ENCODE peak calls at places on chromosomes 13 and 19, in five cellular contexts. A is uterus; R is CD4-positive, CD25-positive, alpha-beta regulatory T cell; O is K562; H is ascending aorta. N is an unnamed sample.

GRCh38 chr13:20118268-20119140 is 42.3 kb downstream of the GJA3 start:
- DNase-seq in H (peak; percentile 74), A (peak; percentile 48), R (peak; percentile 47), O (peak; percentile 85), N (no peak)

GRCh38 chr13:27338816-27339215 is 68.2 kb downstream of the RASL11A start:
- DNase-seq in A (no peak), H (no peak), O (peak; percentile 24), R (peak; percentile 21), N (no peak)

GRCh38 chr19:10021446-10021845 is 8.2 kb downstream of the RDH8 start:
- DNase-seq in O (no peak), A (no peak), R (no peak), H (no peak), N (no peak)

GRCh38 chr19:42465827-42466280 is 23.1 kb upstream of the CXCL17 start:
- DNase-seq in O (no peak), H (no peak), A (no peak), R (no peak), N (no peak)

GRCh38 chr19:422213-422916 is 13.4 kb upstream of the C2CD4C start:
- DNase-seq in A (no peak), O (no peak), H (no peak), R (no peak), N (no peak)

GRCh38 chr13:106919638-106920037 is 351.7 kb upstream of the ARGLU1 start:
- DNase-seq in R (no peak), A (peak; percentile 55), H (peak; percentile 72), O (no peak), N (peak; percentile 11)

GRCh38 chr13:110269509-110270185 is 37.3 kb downstream of the COL4A1 start:
- DNase-seq in R (no peak), O (no peak), A (peak; percentile 12), H (peak; percentile 47), N (no peak)

GRCh38 chr19:18167975-18168645 is 5.5 kb upstream of the IFI30 start:
- DNase-seq in O (peak; percentile 80), A (no peak), R (peak; percentile 64), H (no peak), N (peak; percentile 35)

GRCh38 chr13:98195054-98195791 is 18.2 kb upstream of the RNF113B start:
- DNase-seq in H (no peak), A (no peak), R (no peak), O (no peak), N (no peak)

GRCh38 chr13:37700887-37701286 is 102.3 kb upstream of the POSTN start:
- DNase-seq in R (no peak), H (no peak), A (no peak), O (no peak), N (no peak)

GRCh38 chr13:51221674-51222509 is at the start of gene FAM124A:
- DNase-seq in R (peak; percentile 45), A (peak; percentile 26), O (peak; percentile 67), H (peak; percentile 67), N (no peak)

GRCh38 chr19:13505761-13506549 is at the start of gene CACNA1A:
- DNase-seq in R (peak; percentile 3), A (no peak), O (peak; percentile 38), H (no peak), N (no peak)

GRCh38 chr13:94050039-94050438 is 429.4 kb downstream of the DCT start:
- DNase-seq in O (no peak), A (no peak), R (no peak), H (no peak), N (no peak)

GRCh38 chr19:7202888-7203287 is 91.3 kb downstream of the INSR start:
- DNase-seq in H (no peak), O (no peak), A (no peak), R (no peak), N (no peak)

GRCh38 chr13:92804346-92804745 is 422.3 kb upstream of the GPC6 start:
- DNase-seq in A (no peak), H (no peak), R (no peak), O (no peak), N (no peak)

GRCh38 chr13:24038846-24039330 is 121.6 kb upstream of the SPATA13 start:
- DNase-seq in O (no peak), R (no peak), H (no peak), A (no peak), N (no peak)

GRCh38 chr19:2280633-2281264 is 1.2 kb downstream of the PEAK3 start:
- DNase-seq in H (no peak), O (no peak), R (no peak), A (no peak), N (no peak)

GRCh38 chr19:31263317-31263716 is 85.9 kb downstream of the TSHZ3 start:
- DNase-seq in O (no peak), A (peak; percentile 28), H (no peak), R (no peak), N (peak; percentile 41)

GRCh38 chr19:40464059-40465024 is 1.2 kb downstream of the BLVRB start:
- DNase-seq in O (peak; percentile 55), A (peak; percentile 89), R (peak; percentile 66), H (peak; percentile 95), N (peak; percentile 77)

GRCh38 chr19:40466219-40467006 is at the start of gene SPTBN4:
- DNase-seq in R (no peak), H (no peak), A (peak; percentile 40), O (no peak), N (no peak)

GRCh38 chr19:40465781-40466218 is 255 bp upstream of the BLVRB start:
- DNase-seq in A (peak; percentile 99), O (peak; percentile 98), H (peak; percentile 100), R (peak; percentile 100), N (peak; percentile 99)

GRCh38 chr19:40467007-40467565 is 285 bp downstream of the SPTBN4 start:
- DNase-seq in R (no peak), O (peak; percentile 14), A (peak; percentile 26), H (no peak), N (no peak)

GRCh38 chr19:40465025-40465780 is at the start of gene BLVRB:
- DNase-seq in R (peak; percentile 48), O (no peak), A (no peak), H (no peak), N (no peak)
- H3K4me1 ChIP-seq in R (peaks cover 28% of the 10 kb centered on the region), O (peaks cover 23% of the 10 kb centered on the region), A (no peaks in the 10 kb centered on the region), H (peaks cover 5% of the 10 kb centered on the region), N (peaks cover 26% of the 10 kb centered on the region)

GRCh38 chr19:46299004-46299509 is 2.2 kb downstream of the HIF3A start:
- DNase-seq in R (no peak), H (peak; percentile 97), O (no peak), A (peak; percentile 95), N (peak; percentile 87)
- H3K4me1 ChIP-seq in R (no peaks in the 10 kb centered on the region), H (peaks cover 21% of the 10 kb centered on the region), O (no peaks in the 10 kb centered on the region), A (peaks cover 3% of the 10 kb centered on the region), N (peaks cover 22% of the 10 kb centered on the region)

DNA sequence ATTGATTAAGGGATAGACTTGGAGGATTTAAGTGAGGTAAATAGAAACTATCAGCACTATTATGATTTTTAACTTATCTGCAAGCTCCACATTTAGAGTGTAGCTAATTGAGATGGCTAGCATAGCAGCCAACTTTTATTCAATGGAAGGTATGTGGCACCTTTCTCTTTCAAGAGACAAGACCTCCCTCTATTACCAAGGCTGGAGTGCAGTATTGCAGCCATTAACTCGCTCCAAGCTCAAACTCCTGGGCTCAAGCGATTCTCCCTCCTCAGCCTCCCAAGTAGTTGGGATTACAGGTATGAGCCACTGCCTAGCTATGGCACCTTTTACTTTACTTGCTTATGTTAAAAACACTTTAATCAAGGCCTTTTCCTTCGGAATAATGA is 8.2 kb downstream of the TPT1 start:
- DNase-seq in R (no peak), H (no peak), A (no peak), O (no peak), N (no peak)
- H3K4me1 ChIP-seq in R (peaks cover 61% of the 10 kb centered on the region), H (peaks cover 15% of the 10 kb centered on the region), A (no peaks in the 10 kb centered on the region), O (peaks cover 18% of the 10 kb centered on the region), N (peaks cover 71% of the 10 kb centered on the region)

GRCh38 chr13:50127726-50128291 is 112.6 kb downstream of the KCNRG start:
- DNase-seq in R (no peak), H (no peak), A (no peak), O (no peak), N (no peak)
- H3K4me1 ChIP-seq in R (peaks cover 80% of the 10 kb centered on the region), H (no peaks in the 10 kb centered on the region), A (no peaks in the 10 kb centered on the region), O (peaks cover 10% of the 10 kb centered on the region), N (peaks cover 21% of the 10 kb centered on the region)

DNA sequence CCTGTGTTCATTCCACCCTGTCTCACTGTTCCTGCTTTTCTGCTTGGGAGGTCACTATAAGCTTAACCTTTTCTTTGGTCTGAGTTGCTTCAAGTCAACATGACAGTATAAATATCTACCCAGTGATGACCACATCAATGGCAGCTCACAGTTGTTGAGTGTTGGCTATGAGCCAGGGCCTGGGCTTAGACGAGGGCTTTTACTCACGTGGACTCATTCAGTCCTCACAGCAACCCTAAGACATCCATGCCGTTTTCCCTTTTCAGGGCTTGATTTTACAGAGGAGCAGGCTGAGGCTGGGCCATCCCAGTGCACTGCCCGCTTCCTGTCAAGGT is 10.2 kb upstream of the CCDC97 start:
- DNase-seq in R (no peak), O (no peak), A (peak; percentile 51), H (peak; percentile 78), N (peak; percentile 77)
- H3K4me1 ChIP-seq in R (peaks cover 60% of the 10 kb centered on the region), O (no peaks in the 10 kb centered on the region), A (no peaks in the 10 kb centered on the region), H (peaks cover 15% of the 10 kb centered on the region), N (peaks cover 11% of the 10 kb centered on the region)

DNA sequence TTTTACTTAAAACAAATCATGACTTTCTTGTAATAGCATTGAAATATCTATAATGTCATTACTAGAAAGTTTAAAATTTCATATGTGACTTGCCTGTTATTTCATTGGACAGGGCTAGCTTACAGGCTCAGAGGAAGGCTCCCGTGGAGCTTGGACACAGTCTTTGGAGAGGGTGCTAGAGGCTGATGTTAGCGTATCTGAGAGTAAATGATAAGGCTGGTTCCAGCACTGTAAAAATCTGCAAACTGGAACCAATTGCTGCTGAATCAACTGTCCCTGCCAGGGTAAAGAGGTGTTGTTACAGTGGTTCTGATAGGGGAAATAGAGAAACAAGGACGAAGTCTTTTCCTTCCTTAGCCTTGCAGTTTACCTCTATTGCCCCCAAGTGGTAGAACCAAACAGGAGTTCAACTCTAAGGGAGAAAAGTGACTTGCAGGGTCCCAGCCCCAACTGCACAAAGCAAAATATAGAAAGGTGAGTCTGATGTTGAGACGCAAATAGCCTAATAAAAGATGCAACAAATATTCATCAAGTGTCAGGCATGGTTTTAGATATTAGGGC is 901.7 kb downstream of the DIAPH3 start:
- DNase-seq in H (no peak), R (no peak), O (no peak), A (no peak), N (no peak)
- H3K4me1 ChIP-seq in H (no peaks in the 10 kb centered on the region), R (no peaks in the 10 kb centered on the region), O (no peaks in the 10 kb centered on the region), A (no peaks in the 10 kb centered on the region), N (peaks cover 13% of the 10 kb centered on the region)

GRCh38 chr13:91042870-91043269 is 304.6 kb upstream of the MIR17HG start:
- DNase-seq in R (no peak), O (no peak), H (no peak), A (no peak), N (no peak)
- H3K4me1 ChIP-seq in R (no peaks in the 10 kb centered on the region), O (no peaks in the 10 kb centered on the region), H (no peaks in the 10 kb centered on the region), A (no peaks in the 10 kb centered on the region), N (no peaks in the 10 kb centered on the region)

DNA sequence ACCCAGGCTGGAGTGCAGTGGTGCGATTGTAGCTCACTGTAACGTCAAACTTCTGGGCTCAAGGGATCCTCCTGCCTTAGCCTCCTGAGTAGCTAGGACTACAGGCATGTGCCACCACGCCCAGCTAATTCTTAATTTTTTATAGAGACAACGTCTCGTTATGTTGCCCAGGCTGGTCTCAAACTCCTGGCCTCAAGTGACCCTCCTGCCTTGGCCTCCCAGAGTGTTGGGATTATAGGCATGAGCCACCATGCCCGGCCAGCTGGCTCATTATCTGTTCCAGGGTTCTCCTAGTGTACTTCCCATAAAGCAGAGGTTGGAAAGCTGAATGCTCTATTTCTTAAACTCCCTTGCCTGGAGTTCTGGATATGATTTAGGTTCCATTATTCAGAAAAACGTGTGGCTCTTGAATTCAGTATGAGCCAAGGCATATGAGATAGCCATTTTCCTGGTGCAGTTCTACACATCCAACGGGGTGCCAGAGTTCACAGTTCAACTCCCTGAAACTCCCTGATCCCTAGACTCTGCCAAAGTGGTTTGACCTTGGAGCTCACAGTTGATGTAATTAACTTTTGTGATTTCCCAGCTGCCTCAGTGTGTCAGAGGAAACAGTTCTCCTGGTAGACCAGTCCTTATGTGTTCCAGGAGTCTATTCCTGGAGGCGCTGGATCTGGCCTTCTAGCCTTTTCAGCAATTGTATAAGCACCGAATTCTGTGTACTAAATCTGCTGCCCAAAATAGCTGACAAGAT is 21.6 kb downstream of the GPR183 start:
- DNase-seq in A (peak; percentile 30), O (no peak), H (no peak), R (no peak), N (peak; percentile 60)
- H3K4me1 ChIP-seq in A (no peaks in the 10 kb centered on the region), O (no peaks in the 10 kb centered on the region), H (peaks cover 5% of the 10 kb centered on the region), R (peaks cover 92% of the 10 kb centered on the region), N (peaks cover 10% of the 10 kb centered on the region)